ENCODE peak calls at places on chromosome 20, in six cellular contexts. J is left ventricle myocardium inferior, C is occipital lobe, W is pancreas, L is gastrocnemius medialis, I is EL. G is an unnamed sample.

GRCh38 chr20:59322813-59323469 is 22.5 kb downstream of the EDN3 start:
- DNase-seq in J (no peak), C (no peak), W (no peak), L (no peak), I (no peak), G (no peak)

GRCh38 chr20:48669946-48670630 is 157.7 kb downstream of the PREX1 start:
- DNase-seq in J (no peak), C (no peak), W (no peak), L (no peak), I (no peak), G (no peak)

GRCh38 chr20:59382907-59383306 is 82.5 kb downstream of the EDN3 start:
- DNase-seq in J (no peak), C (no peak), W (no peak), L (no peak), I (no peak), G (no peak)

GRCh38 chr20:61569836-61570235 is 317.8 kb downstream of the CDH4 start:
- DNase-seq in J (no peak), C (no peak), W (no peak), L (no peak), I (no peak), G (no peak)

GRCh38 chr20:10502098-10502526 is 67.0 kb downstream of the SLX4IP start:
- DNase-seq in J (no peak), C (no peak), W (no peak), L (no peak), I (no peak), G (no peak)

GRCh38 chr20:44924526-44924925 is 14.7 kb downstream of the PABPC1L start:
- DNase-seq in J (no peak), C (no peak), W (no peak), L (no peak), I (no peak), G (no peak)

GRCh38 chr20:32623667-32624157 is 38.6 kb upstream of the NOL4L start:
- DNase-seq in J (no peak), C (no peak), W (no peak), L (no peak), I (no peak), G (no peak)

GRCh38 chr20:51346686-51347485 is 195.6 kb downstream of the NFATC2 start:
- DNase-seq in J (no peak), C (no peak), W (no peak), L (no peak), I (peak; percentile 84), G (no peak)

GRCh38 chr20:2692036-2692885 is at the start of gene EBF4:
- DNase-seq in J (peak; percentile 56), C (no peak), W (peak; percentile 80), L (no peak), I (peak; percentile 20), G (no peak)

GRCh38 chr20:59042151-59042795 is at the start of gene PRELID3B:
- DNase-seq in J (peak; percentile 36), C (no peak), W (no peak), L (no peak), I (peak; percentile 44), G (no peak)

GRCh38 chr20:31820228-31820627 is 1.1 kb downstream of the MYLK2 start:
- DNase-seq in J (no peak), C (no peak), W (no peak), L (no peak), I (no peak), G (no peak)

GRCh38 chr20:24789877-24790276 is 159.2 kb upstream of the CST7 start:
- DNase-seq in J (no peak), C (no peak), W (no peak), L (no peak), I (no peak), G (no peak)

GRCh38 chr20:42093041-42093440 is 474.9 kb upstream of the CHD6 start:
- DNase-seq in J (no peak), C (no peak), W (no peak), L (no peak), I (no peak), G (no peak)

GRCh38 chr20:6866741-6867140 is 99.3 kb downstream of the BMP2 start:
- DNase-seq in J (no peak), C (no peak), W (no peak), L (no peak), I (no peak), G (no peak)

GRCh38 chr20:17969884-17970409 is 1.1 kb downstream of the MGME1 start:
- DNase-seq in J (no peak), C (no peak), W (no peak), L (no peak), I (peak; percentile 64), G (peak; percentile 58)

GRCh38 chr20:20498081-20498861 is 130.4 kb downstream of the INSM1 start:
- DNase-seq in J (no peak), C (peak; percentile 8), W (no peak), L (no peak), I (no peak), G (no peak)

GRCh38 chr20:62739581-62740285 is 31.1 kb downstream of the NTSR1 start:
- DNase-seq in J (peak; percentile 20), C (no peak), W (peak; percentile 53), L (no peak), I (peak; percentile 54), G (no peak)

GRCh38 chr20:23434521-23435313 is 4.8 kb upstream of the CSTL1 start:
- DNase-seq in J (no peak), C (no peak), W (no peak), L (no peak), I (no peak), G (no peak)

GRCh38 chr20:39421571-39422099 is 459.5 kb downstream of the DHX35 start:
- DNase-seq in J (no peak), C (no peak), W (no peak), L (no peak), I (no peak), G (no peak)

GRCh38 chr20:58552366-58552934 is 37.3 kb upstream of the APCDD1L start:
- DNase-seq in J (no peak), C (no peak), W (no peak), L (no peak), I (no peak), G (no peak)

GRCh38 chr20:33475381-33476160 is 14.3 kb upstream of the CBFA2T2 start:
- DNase-seq in J (no peak), C (no peak), W (no peak), L (no peak), I (no peak), G (no peak)

GRCh38 chr20:17648782-17649730 is 33.0 kb downstream of the RRBP1 start:
- DNase-seq in J (no peak), C (no peak), W (peak; percentile 83), L (no peak), I (no peak), G (peak; percentile 40)

GRCh38 chr20:36117638-36118037 is 36.9 kb upstream of the EPB41L1 start:
- DNase-seq in J (peak; percentile 43), C (no peak), W (no peak), L (no peak), I (no peak), G (no peak)

GRCh38 chr20:59938696-59939051 is 1.4 kb downstream of the PPP1R3D start:
- DNase-seq in J (no peak), C (no peak), W (no peak), L (peak; percentile 91), I (peak; percentile 41), G (peak; percentile 76)

GRCh38 chr20:25860531-25861150 is 164.0 kb upstream of the ZNF337 start:
- DNase-seq in J (no peak), C (no peak), W (peak; percentile 56), L (no peak), I (no peak), G (no peak)

GRCh38 chr20:61352381-61353260 is 100.6 kb downstream of the CDH4 start:
- DNase-seq in J (no peak), C (no peak), W (no peak), L (no peak), I (no peak), G (no peak)

GRCh38 chr20:10524034-10524476 is 89.0 kb downstream of the SLX4IP start:
- DNase-seq in J (peak; percentile 26), C (no peak), W (no peak), L (peak; percentile 51), I (no peak), G (peak; percentile 70)

GRCh38 chr20:41340327-41341055 is at the start of gene LPIN3:
- DNase-seq in J (peak; percentile 92), C (no peak), W (peak; percentile 92), L (peak; percentile 68), I (peak; percentile 92), G (peak; percentile 90)

GRCh38 chr20:48150568-48150967 is 365.3 kb upstream of the SULF2 start:
- DNase-seq in J (no peak), C (no peak), W (no peak), L (no peak), I (no peak), G (no peak)

GRCh38 chr20:4883051-4883450 is 118.3 kb downstream of the SLC23A2 start:
- DNase-seq in J (no peak), C (no peak), W (no peak), L (no peak), I (no peak), G (no peak)

GRCh38 chr20:1813674-1814635 is 81.3 kb upstream of the SIRPA start:
- DNase-seq in J (no peak), C (no peak), W (no peak), L (no peak), I (no peak), G (no peak)

GRCh38 chr20:22312744-22313346 is 271.5 kb downstream of the FOXA2 start:
- DNase-seq in J (no peak), C (no peak), W (no peak), L (no peak), I (peak; percentile 2), G (no peak)

GRCh38 chr20:52975024-52975732 is 3.0 kb downstream of the TSHZ2 start:
- DNase-seq in J (no peak), C (no peak), W (no peak), L (no peak), I (no peak), G (no peak)

G was measured in psoas muscle.